ENCODE peak calls at places on chromosomes 4 and X, in ten cellular contexts. A is NCI-H146; U is activated T-cell treated with anti-CD3 and anti-CD28 coated beads for 48 hours; W is GM13976; J is SW480; F is stimulated activated naive B cell treated with anti-CD40 and anti-IgM and Interleukin-4, amounts not matched to agents 10 μg/mL and 1 μg/mL and 100 μg/mL, for 72 hours; T is CD4-positive, CD25-positive, alpha-beta regulatory T cell; S is germinal center; C is NCI-H2171; M is HEK293T. G is an unnamed sample.

GRCh38 chr4:187541666-187542065 is 453.9 kb upstream of the ZFP42 start:
- DNase-seq in A (no peak), U (no peak), W (no peak), J (no peak), F (no peak), T (no peak), S (no peak), C (no peak), M (no peak), G (no peak)

GRCh38 chr4:169975837-169976796 is 50.1 kb downstream of the MFAP3L start:
- DNase-seq in A (no peak), U (no peak), W (no peak), J (no peak), F (no peak), T (no peak), S (no peak), C (no peak), M (no peak), G (no peak)

GRCh38 chr4:135256111-135256510 is 1054.5 kb upstream of the PABPC4L start:
- DNase-seq in A (no peak), U (no peak), W (no peak), J (no peak), F (no peak), T (no peak), S (no peak), C (no peak), M (no peak), G (no peak)

GRCh38 chr4:145887241-145887964 is 51.2 kb downstream of the ZNF827 start:
- DNase-seq in A (no peak), U (no peak), W (no peak), J (no peak), F (no peak), T (no peak), S (no peak), C (no peak), M (no peak), G (no peak)

GRCh38 chr4:3372264-3372932 is 69.4 kb upstream of the HGFAC start:
- DNase-seq in A (no peak), U (no peak), W (peak), J (no peak), F (no peak), T (no peak), S (no peak), C (no peak), M (no peak), G (no peak)

GRCh38 chr4:8385611-8386010 is 54.9 kb downstream of the ACOX3 start:
- DNase-seq in A (no peak), U (no peak), W (no peak), J (no peak), F (no peak), T (no peak), S (no peak), C (no peak), M (no peak), G (no peak)

GRCh38 chr4:158163941-158164665 is 8.7 kb downstream of the GASK1B start:
- DNase-seq in A (no peak), U (no peak), W (no peak), J (no peak), F (no peak), T (no peak), S (no peak), C (no peak), M (no peak), G (no peak)

GRCh38 chr4:54525602-54526001 is 132.2 kb upstream of the KIT start:
- DNase-seq in A (no peak), U (no peak), W (no peak), J (peak), F (no peak), T (no peak), S (no peak), C (no peak), M (no peak), G (no peak)

GRCh38 chrX:18676470-18676869 is 4.6 kb upstream of the RS1 start:
- DNase-seq in A (peak), U (no peak), W (no peak), J (no peak), F (no peak), T (no peak), S (no peak), C (no peak), M (peak), G (no peak)

GRCh38 chr4:60605651-60606354 is 594.3 kb upstream of the ADGRL3 start:
- DNase-seq in A (no peak), U (no peak), W (no peak), J (no peak), F (no peak), T (no peak), S (no peak), C (no peak), M (no peak), G (no peak)

GRCh38 chr4:25861951-25862410 is 807 bp downstream of the SEL1L3 start:
- DNase-seq in A (peak), U (peak), W (peak), J (peak), F (no peak), T (peak), S (no peak), C (no peak), M (peak), G (peak)

GRCh38 chr4:39732728-39733127 is 34.8 kb downstream of the UBE2K start:
- DNase-seq in A (no peak), U (no peak), W (no peak), J (no peak), F (no peak), T (no peak), S (no peak), C (peak), M (no peak), G (no peak)

GRCh38 chr4:89708903-89709361 is 128.0 kb downstream of the SNCA start:
- DNase-seq in A (no peak), U (no peak), W (no peak), J (no peak), F (no peak), T (no peak), S (no peak), C (no peak), M (peak), G (no peak)

GRCh38 chr4:107561481-107561880 is 158.6 kb downstream of the PAPSS1 start:
- DNase-seq in A (no peak), U (no peak), W (no peak), J (no peak), F (no peak), T (no peak), S (no peak), C (no peak), M (no peak), G (no peak)

GRCh38 chr4:6087669-6088068 is 69.4 kb upstream of the C4orf50 start:
- DNase-seq in A (peak), U (no peak), W (no peak), J (peak), F (no peak), T (no peak), S (no peak), C (no peak), M (peak), G (peak)

GRCh38 chr4:57249083-57249482 is 138.9 kb upstream of the IGFBP7 start:
- DNase-seq in A (no peak), U (no peak), W (no peak), J (peak), F (no peak), T (no peak), S (no peak), C (no peak), M (no peak), G (no peak)

GRCh38 chr4:87030606-87031441 is 96.0 kb downstream of the AFF1 start:
- DNase-seq in A (no peak), U (no peak), W (no peak), J (no peak), F (no peak), T (no peak), S (no peak), C (no peak), M (no peak), G (no peak)

GRCh38 chr4:56768772-56769171 is 52.7 kb downstream of the SPINK2 start:
- DNase-seq in A (no peak), U (no peak), W (peak), J (no peak), F (no peak), T (no peak), S (no peak), C (no peak), M (no peak), G (no peak)

GRCh38 chrX:16143968-16144367 is 20.6 kb downstream of the GRPR start:
- DNase-seq in A (no peak), U (no peak), W (no peak), J (no peak), F (no peak), T (no peak), S (no peak), C (no peak), M (no peak), G (no peak)

GRCh38 chr4:7595883-7596535 is 161.3 kb upstream of the PSAPL1 start:
- DNase-seq in A (no peak), U (no peak), W (no peak), J (no peak), F (no peak), T (no peak), S (no peak), C (no peak), M (no peak), G (no peak)

G was measured in RPMI8226.